ENCODE peak calls at places on chromosomes 16 and 17, in six cellular contexts. One of them, this sample, is unnamed. For H3K4me1, the result is how much of the 10 kb centered on the place peaks cover.

GRCh38 chr17:69723316-69723715 is 308.8 kb downstream of the MAP2K6 start:
- DNase-seq in GM12878: no peak
- DNase-seq in A549: no peak
- DNase-seq in fibroblast of lung: no peak
- DNase-seq in neural progenitor cell: no peak
- DNase-seq in PC-3: no peak
- DNase-seq in this sample: no peak

GRCh38 chr16:70700101-70701020 is 14.5 kb upstream of the MTSS2 start:
- DNase-seq in GM12878: no peak
- DNase-seq in A549: no peak
- DNase-seq in fibroblast of lung: no peak
- DNase-seq in neural progenitor cell: no peak
- DNase-seq in PC-3: no peak
- DNase-seq in this sample: peak

GRCh38 chr17:36812762-36813161 is 124.5 kb upstream of the LHX1 start:
- DNase-seq in GM12878: no peak
- DNase-seq in A549: no peak
- DNase-seq in fibroblast of lung: no peak
- DNase-seq in neural progenitor cell: peak
- DNase-seq in PC-3: no peak
- DNase-seq in this sample: peak

GRCh38 chr16:3960049-3960809 is 79.7 kb upstream of the CREBBP start:
- DNase-seq in GM12878: no peak
- DNase-seq in A549: no peak
- DNase-seq in fibroblast of lung: no peak
- DNase-seq in neural progenitor cell: peak
- DNase-seq in PC-3: no peak
- DNase-seq in this sample: peak

GRCh38 chr16:47234-47633 is 6.2 kb downstream of the POLR3K start:
- DNase-seq in GM12878: no peak
- DNase-seq in A549: no peak
- DNase-seq in fibroblast of lung: no peak
- DNase-seq in neural progenitor cell: no peak
- DNase-seq in PC-3: no peak
- DNase-seq in this sample: no peak

GRCh38 chr17:40097931-40098845 is 2.2 kb downstream of the NR1D1 start:
- DNase-seq in GM12878: no peak
- DNase-seq in A549: no peak
- DNase-seq in fibroblast of lung: peak
- DNase-seq in neural progenitor cell: no peak
- DNase-seq in PC-3: peak
- DNase-seq in this sample: peak

GRCh38 chr16:73037331-73037745 is 10.6 kb downstream of the ZFHX3 start:
- DNase-seq in GM12878: no peak
- DNase-seq in A549: no peak
- DNase-seq in fibroblast of lung: no peak
- DNase-seq in neural progenitor cell: no peak
- DNase-seq in PC-3: no peak
- DNase-seq in this sample: no peak

GRCh38 chr17:41555105-41555887 is 16.6 kb downstream of the KRT9 start:
- DNase-seq in GM12878: no peak
- DNase-seq in A549: no peak
- DNase-seq in fibroblast of lung: no peak
- DNase-seq in neural progenitor cell: peak
- DNase-seq in PC-3: no peak
- DNase-seq in this sample: no peak

GRCh38 chr16:67269766-67270165 is 9.6 kb upstream of the PLEKHG4 start:
- DNase-seq in GM12878: no peak
- DNase-seq in A549: no peak
- DNase-seq in fibroblast of lung: no peak
- DNase-seq in neural progenitor cell: no peak
- DNase-seq in PC-3: no peak
- DNase-seq in this sample: peak

GRCh38 chr16:67270931-67271338 is 8.4 kb upstream of the PLEKHG4 start:
- DNase-seq in GM12878: no peak
- DNase-seq in A549: no peak
- DNase-seq in fibroblast of lung: no peak
- DNase-seq in neural progenitor cell: no peak
- DNase-seq in PC-3: no peak
- DNase-seq in this sample: peak

GRCh38 chr16:67265834-67266233 is 13.5 kb upstream of the PLEKHG4 start:
- DNase-seq in GM12878: no peak
- DNase-seq in A549: no peak
- DNase-seq in fibroblast of lung: no peak
- DNase-seq in neural progenitor cell: no peak
- DNase-seq in PC-3: no peak
- DNase-seq in this sample: peak

GRCh38 chr16:67271446-67271845 is 7.9 kb upstream of the PLEKHG4 start:
- DNase-seq in GM12878: no peak
- DNase-seq in A549: no peak
- DNase-seq in fibroblast of lung: no peak
- DNase-seq in neural progenitor cell: no peak
- DNase-seq in PC-3: no peak
- DNase-seq in this sample: peak

GRCh38 chr16:67268136-67268579 is 11.2 kb upstream of the PLEKHG4 start:
- DNase-seq in GM12878: no peak
- DNase-seq in A549: peak
- DNase-seq in fibroblast of lung: peak
- DNase-seq in neural progenitor cell: no peak
- DNase-seq in PC-3: peak
- DNase-seq in this sample: peak
- H3K4me2 ChIP-seq in GM12878: no peak
- H3K4me2 ChIP-seq in A549: no peak
- H3K4me2 ChIP-seq in fibroblast of lung: no peak
- H3K4me2 ChIP-seq in neural progenitor cell: no peak
- H3K4me2 ChIP-seq in PC-3: no peak
- H3K4me2 ChIP-seq in this sample: peak

DNA sequence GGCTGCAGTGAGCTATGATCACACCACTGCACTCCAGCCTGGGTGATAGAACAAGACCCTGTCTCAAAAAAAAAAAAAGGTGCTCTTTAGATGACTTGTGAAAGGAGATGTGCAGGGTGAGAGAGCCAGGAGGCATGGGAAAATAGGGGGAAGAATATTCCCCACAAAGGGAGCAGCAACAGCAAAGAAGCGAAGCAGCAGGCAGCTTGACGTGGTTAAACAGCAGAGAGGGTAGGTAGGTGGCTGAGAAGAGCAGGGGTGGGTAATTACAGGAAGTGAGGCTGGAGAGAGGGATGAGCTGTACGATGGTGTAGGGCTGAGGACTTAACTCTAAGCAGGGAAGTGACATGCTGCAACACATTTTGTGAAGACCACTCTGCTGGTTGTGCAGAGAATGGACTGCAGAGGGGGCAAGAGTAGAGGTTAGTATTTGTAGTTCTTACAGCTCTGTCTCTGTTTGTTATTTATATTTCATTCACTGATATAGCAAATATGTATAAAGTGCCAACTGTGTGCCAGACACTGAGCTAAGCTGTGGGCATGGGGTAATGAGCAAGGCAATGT is 1.6 kb downstream of the HEATR3 start:
- DNase-seq in GM12878: no peak
- DNase-seq in A549: peak
- DNase-seq in fibroblast of lung: peak
- DNase-seq in neural progenitor cell: peak
- DNase-seq in PC-3: peak
- DNase-seq in this sample: peak
- H3K4me1 ChIP-seq in GM12878: under half
- H3K4me1 ChIP-seq in A549: under half
- H3K4me1 ChIP-seq in fibroblast of lung: under half
- H3K4me1 ChIP-seq in neural progenitor cell: under half
- H3K4me1 ChIP-seq in PC-3: under half
- H3K4me1 ChIP-seq in this sample: under half

GRCh38 chr17:79536212-79536840 is 74.5 kb downstream of the RBFOX3 start:
- DNase-seq in GM12878: no peak
- DNase-seq in A549: no peak
- DNase-seq in fibroblast of lung: no peak
- DNase-seq in neural progenitor cell: no peak
- DNase-seq in PC-3: no peak
- DNase-seq in this sample: peak
- TF ChIP-seq CTCF in GM12878: no peak
- TF ChIP-seq CTCF in A549: no peak
- TF ChIP-seq CTCF in fibroblast of lung: no peak
- TF ChIP-seq CTCF in neural progenitor cell: no peak
- TF ChIP-seq CTCF in PC-3: no peak
- TF ChIP-seq CTCF in this sample: no peak

DNA sequence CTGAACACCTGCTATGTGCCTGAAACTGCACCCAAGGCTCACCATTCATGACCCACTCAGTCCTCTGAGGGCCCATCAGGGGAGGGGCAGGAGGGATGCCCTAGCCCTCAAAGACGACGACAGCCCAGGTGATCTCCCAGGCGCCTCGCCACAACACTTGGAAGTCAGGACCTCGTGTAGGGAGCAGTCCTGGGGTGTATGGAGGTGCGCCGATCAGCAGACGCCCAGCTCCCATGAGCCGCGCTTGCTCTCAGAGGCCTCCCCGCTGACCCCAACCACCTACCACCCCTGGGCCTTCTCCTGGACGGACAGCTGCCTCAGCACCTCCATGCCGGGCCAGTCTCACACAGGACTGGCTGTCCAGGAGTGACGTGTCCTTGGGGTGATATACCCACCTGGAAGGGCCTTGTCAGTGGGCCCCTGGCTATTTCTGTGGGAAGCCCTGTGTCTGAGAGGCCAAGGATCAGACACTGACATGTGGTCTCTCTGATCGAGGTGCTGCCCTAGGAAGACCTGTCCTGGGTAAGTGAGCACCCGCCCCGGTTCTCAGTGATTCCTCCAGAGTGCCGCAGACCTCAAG is 26.7 kb downstream of the KDM8 start:
- DNase-seq in GM12878: no peak
- DNase-seq in A549: no peak
- DNase-seq in fibroblast of lung: no peak
- DNase-seq in neural progenitor cell: no peak
- DNase-seq in PC-3: no peak
- DNase-seq in this sample: no peak
- H3K4me2 ChIP-seq in GM12878: no peak
- H3K4me2 ChIP-seq in A549: no peak
- H3K4me2 ChIP-seq in fibroblast of lung: no peak
- H3K4me2 ChIP-seq in neural progenitor cell: no peak
- H3K4me2 ChIP-seq in PC-3: no peak
- H3K4me2 ChIP-seq in this sample: no peak

DNA sequence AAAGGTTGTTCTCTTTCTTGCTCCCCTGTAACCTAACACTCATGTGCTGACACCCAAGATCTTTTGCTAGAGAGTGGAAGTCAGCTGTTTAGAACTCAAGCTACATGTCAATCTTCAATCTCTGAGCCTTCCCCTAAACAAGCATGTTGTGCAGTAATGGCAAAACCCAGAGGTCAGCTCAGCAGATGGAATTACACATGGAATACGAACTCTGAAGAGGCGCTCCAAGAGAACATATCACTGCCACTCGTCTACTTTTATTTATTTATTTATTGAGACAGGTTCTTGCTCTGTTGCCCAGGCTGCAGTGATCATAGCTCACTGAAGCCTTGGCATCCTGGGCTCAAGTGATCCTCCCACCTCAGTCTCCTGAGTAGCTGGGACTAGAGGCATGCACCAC is 32.6 kb downstream of the RNF157 start:
- DNase-seq in GM12878: no peak
- DNase-seq in A549: no peak
- DNase-seq in fibroblast of lung: peak
- DNase-seq in neural progenitor cell: no peak
- DNase-seq in PC-3: no peak
- DNase-seq in this sample: no peak
- H3K4me1 ChIP-seq in GM12878: under half
- H3K4me1 ChIP-seq in A549: under half
- H3K4me1 ChIP-seq in fibroblast of lung: under half
- H3K4me1 ChIP-seq in neural progenitor cell: under half
- H3K4me1 ChIP-seq in PC-3: under half
- H3K4me1 ChIP-seq in this sample: under half

GRCh38 chr17:66426397-66427033 is 124.1 kb downstream of the PRKCA start:
- DNase-seq in GM12878: no peak
- DNase-seq in A549: peak
- DNase-seq in fibroblast of lung: peak
- DNase-seq in neural progenitor cell: no peak
- DNase-seq in PC-3: peak
- DNase-seq in this sample: no peak
- TF ChIP-seq CTCF in GM12878: peak
- TF ChIP-seq CTCF in A549: peak
- TF ChIP-seq CTCF in fibroblast of lung: peak
- TF ChIP-seq CTCF in neural progenitor cell: peak
- TF ChIP-seq CTCF in PC-3: peak
- TF ChIP-seq CTCF in this sample: peak

GRCh38 chr16:67404740-67405226 is 11.5 kb upstream of the TPPP3 start:
- DNase-seq in GM12878: no peak
- DNase-seq in A549: no peak
- DNase-seq in fibroblast of lung: no peak
- DNase-seq in neural progenitor cell: no peak
- DNase-seq in PC-3: peak
- DNase-seq in this sample: peak
- H3K4me2 ChIP-seq in GM12878: no peak
- H3K4me2 ChIP-seq in A549: no peak
- H3K4me2 ChIP-seq in fibroblast of lung: no peak
- H3K4me2 ChIP-seq in neural progenitor cell: no peak
- H3K4me2 ChIP-seq in PC-3: peak
- H3K4me2 ChIP-seq in this sample: no peak

GRCh38 chr16:11670171-11671131 is 2.2 kb downstream of the SNN start:
- DNase-seq in GM12878: peak
- DNase-seq in A549: no peak
- DNase-seq in fibroblast of lung: no peak
- DNase-seq in neural progenitor cell: no peak
- DNase-seq in PC-3: no peak
- DNase-seq in this sample: peak

GRCh38 chr16:11668590-11669379 is 530 bp downstream of the SNN start:
- DNase-seq in GM12878: no peak
- DNase-seq in A549: no peak
- DNase-seq in fibroblast of lung: no peak
- DNase-seq in neural progenitor cell: peak
- DNase-seq in PC-3: no peak
- DNase-seq in this sample: peak

GRCh38 chr16:11667824-11668589 is at the start of gene SNN:
- DNase-seq in GM12878: no peak
- DNase-seq in A549: peak
- DNase-seq in fibroblast of lung: peak
- DNase-seq in neural progenitor cell: peak
- DNase-seq in PC-3: peak
- DNase-seq in this sample: peak

GRCh38 chr16:11671271-11671670 is 3.0 kb downstream of the SNN start:
- DNase-seq in GM12878: no peak
- DNase-seq in A549: no peak
- DNase-seq in fibroblast of lung: no peak
- DNase-seq in neural progenitor cell: no peak
- DNase-seq in PC-3: no peak
- DNase-seq in this sample: no peak

GRCh38 chr16:11669380-11670146 is 1.3 kb downstream of the SNN start:
- DNase-seq in GM12878: peak
- DNase-seq in A549: no peak
- DNase-seq in fibroblast of lung: peak
- DNase-seq in neural progenitor cell: no peak
- DNase-seq in PC-3: no peak
- DNase-seq in this sample: peak
- H3K4me1 ChIP-seq in GM12878: under half
- H3K4me1 ChIP-seq in A549: under half
- H3K4me1 ChIP-seq in fibroblast of lung: under half
- H3K4me1 ChIP-seq in neural progenitor cell: under half
- H3K4me1 ChIP-seq in PC-3: under half
- H3K4me1 ChIP-seq in this sample: under half

GRCh38 chr16:67660564-67661028 is at the start of gene PARD6A:
- DNase-seq in GM12878: peak
- DNase-seq in A549: peak
- DNase-seq in fibroblast of lung: peak
- DNase-seq in neural progenitor cell: peak
- DNase-seq in PC-3: peak
- DNase-seq in this sample: peak
- TF ChIP-seq CTCF in GM12878: no peak
- TF ChIP-seq CTCF in A549: no peak
- TF ChIP-seq CTCF in fibroblast of lung: no peak
- TF ChIP-seq CTCF in neural progenitor cell: no peak
- TF ChIP-seq CTCF in PC-3: no peak
- TF ChIP-seq CTCF in this sample: no peak

GRCh38 chr16:67594956-67595355 is 32.6 kb downstream of the CTCF start:
- DNase-seq in GM12878: no peak
- DNase-seq in A549: no peak
- DNase-seq in fibroblast of lung: peak
- DNase-seq in neural progenitor cell: no peak
- DNase-seq in PC-3: peak
- DNase-seq in this sample: no peak
- H3K4me2 ChIP-seq in GM12878: no peak
- H3K4me2 ChIP-seq in A549: no peak
- H3K4me2 ChIP-seq in fibroblast of lung: no peak
- H3K4me2 ChIP-seq in neural progenitor cell: no peak
- H3K4me2 ChIP-seq in PC-3: no peak
- H3K4me2 ChIP-seq in this sample: no peak